ENCODE peak calls at places on chromosomes 5 and 9, in four cellular contexts. C is WTC11, S is HepG2, P is SK-N-SH. O is an unnamed sample.

GRCh38 chr9:112224401-112225289 is 49.5 kb upstream of the SUSD1 start:
- DNase-seq in P (no peak), C (no peak), S (no peak), O (peak; percentile 65)

GRCh38 chr5:176748967-176749935 is 61.1 kb upstream of the UNC5A start:
- DNase-seq in C (no peak), S (no peak), P (no peak), O (no peak)

GRCh38 chr5:66171349-66172344 is 27.5 kb downstream of the SREK1 start:
- DNase-seq in C (no peak), P (peak; percentile 34), S (peak; percentile 32), O (peak; percentile 44)

GRCh38 chr5:150619359-150620230 is 20.9 kb upstream of the SYNPO start:
- DNase-seq in C (no peak), S (no peak), P (no peak), O (no peak)

GRCh38 chr5:171975877-171976667 is 30.4 kb downstream of the FBXW11 start:
- DNase-seq in P (no peak), S (no peak), C (no peak), O (no peak)

GRCh38 chr9:106613250-106613737 is 249.7 kb upstream of the ZNF462 start:
- DNase-seq in P (no peak), C (no peak), S (no peak), O (no peak)

GRCh38 chr5:169861934-169862333 is 118.4 kb downstream of the INSYN2B start:
- DNase-seq in C (no peak), P (peak; percentile 5), S (no peak), O (no peak)

GRCh38 chr5:137252513-137252912 is 246.6 kb downstream of the SPOCK1 start:
- DNase-seq in C (no peak), S (no peak), P (no peak), O (no peak)

GRCh38 chr5:122779451-122779850 is 4.6 kb downstream of the SNX2 start:
- DNase-seq in P (no peak), C (no peak), S (no peak), O (no peak)

GRCh38 chr5:43631182-43631910 is 28.4 kb downstream of the NNT start:
- DNase-seq in C (peak; percentile 40), S (peak; percentile 71), P (peak; percentile 48), O (peak; percentile 67)

GRCh38 chr5:124581866-124582650 is 164.4 kb downstream of the ZNF608 start:
- DNase-seq in S (no peak), P (no peak), C (no peak), O (no peak)

GRCh38 chr5:145791866-145792265 is 43.3 kb downstream of the PRELID2 start:
- DNase-seq in C (peak; percentile 25), P (no peak), S (no peak), O (no peak)

GRCh38 chr9:134689320-134690181 is 47.9 kb downstream of the COL5A1 start:
- DNase-seq in C (peak; percentile 84), S (peak; percentile 10), P (peak; percentile 88), O (peak; percentile 82)

GRCh38 chr5:135308752-135309151 is 90.3 kb downstream of the MACROH2A1 start:
- DNase-seq in S (peak; percentile 78), P (no peak), C (no peak), O (no peak)

GRCh38 chr5:180595046-180595379 is 3.7 kb upstream of the SCGB3A1 start:
- DNase-seq in S (no peak), P (no peak), C (no peak), O (no peak)

GRCh38 chr5:158910782-158911692 is 188.7 kb downstream of the EBF1 start:
- DNase-seq in S (no peak), C (no peak), P (no peak), O (no peak)

GRCh38 chr9:134060546-134060945 is 7.3 kb downstream of the BRD3 start:
- DNase-seq in P (peak; percentile 10), S (no peak), C (no peak), O (no peak)

GRCh38 chr5:65483474-65484346 is 2.0 kb upstream of the ADAMTS6 start:
- DNase-seq in C (no peak), P (peak; percentile 66), S (peak; percentile 63), O (no peak)

GRCh38 chr9:6557883-6558282 is 87.6 kb downstream of the GLDC start:
- DNase-seq in P (peak; percentile 69), S (no peak), C (no peak), O (no peak)

GRCh38 chr5:158609729-158610128 is 490.0 kb downstream of the EBF1 start:
- DNase-seq in S (no peak), C (no peak), P (no peak), O (no peak)

GRCh38 chr9:126658964-126659555 is 45.3 kb downstream of the LMX1B start:
- DNase-seq in C (no peak), S (no peak), P (no peak), O (no peak)

GRCh38 chr9:18122156-18122555 is 351.8 kb upstream of the ADAMTSL1 start:
- DNase-seq in P (no peak), C (no peak), S (no peak), O (no peak)

GRCh38 chr9:618478-618877 is 223.0 kb upstream of the DMRT1 start:
- DNase-seq in S (no peak), C (no peak), P (no peak), O (no peak)

GRCh38 chr5:123578390-123578789 is 66.4 kb downstream of the CSNK1G3 start:
- DNase-seq in P (no peak), S (no peak), C (no peak), O (no peak)

GRCh38 chr5:150245111-150245789 is 44.3 kb downstream of the CAMK2A start:
- DNase-seq in C (no peak), S (no peak), P (peak; percentile 92), O (peak; percentile 77)

GRCh38 chr5:132281856-132282614 is 12.2 kb upstream of the SLC22A4 start:
- DNase-seq in C (no peak), P (no peak), S (no peak), O (peak; percentile 13)

GRCh38 chr9:128159073-128159783 is 837 bp upstream of the BBLN start:
- DNase-seq in C (no peak), S (peak; percentile 43), P (no peak), O (peak; percentile 69)

GRCh38 chr5:163964650-163965049 is 459.2 kb downstream of the MAT2B start:
- DNase-seq in P (no peak), C (no peak), S (no peak), O (no peak)

GRCh38 chr9:91360551-91361293 is 996 bp downstream of the AUH start:
- DNase-seq in P (no peak), C (no peak), S (no peak), O (no peak)

GRCh38 chr9:111965566-111966019 is 69.0 kb downstream of the UGCG start:
- DNase-seq in S (peak; percentile 19), C (no peak), P (no peak), O (no peak)

GRCh38 chr5:43019293-43019614 is 20.9 kb downstream of the ANXA2R start:
- DNase-seq in C (no peak), P (no peak), S (no peak), O (no peak)

GRCh38 chr9:135591491-135592330 is 30.2 kb downstream of the PAEP start:
- DNase-seq in C (no peak), P (no peak), S (no peak), O (no peak)

GRCh38 chr5:17255471-17256016 is 38.1 kb downstream of the BASP1 start:
- DNase-seq in C (no peak), S (no peak), P (no peak), O (no peak)

GRCh38 chr5:180284161-180284560 is 7.7 kb downstream of the MAPK9 start:
- DNase-seq in S (no peak), P (no peak), C (peak; percentile 48), O (no peak)

GRCh38 chr5:145062280-145062679 is 772.9 kb downstream of the PRELID2 start:
- DNase-seq in P (no peak), S (no peak), C (no peak), O (no peak)

GRCh38 chr5:72232838-72233237 is 87.2 kb downstream of the MRPS27 start:
- DNase-seq in C (no peak), P (no peak), S (no peak), O (no peak)

GRCh38 chr9:22815246-22815645 is 368.6 kb downstream of the DMRTA1 start:
- DNase-seq in P (no peak), C (no peak), S (no peak), O (no peak)
- TF ChIP-seq FOXJ3 in P (no peak), C (no peak), S (no peak), O (no peak)

DNA sequence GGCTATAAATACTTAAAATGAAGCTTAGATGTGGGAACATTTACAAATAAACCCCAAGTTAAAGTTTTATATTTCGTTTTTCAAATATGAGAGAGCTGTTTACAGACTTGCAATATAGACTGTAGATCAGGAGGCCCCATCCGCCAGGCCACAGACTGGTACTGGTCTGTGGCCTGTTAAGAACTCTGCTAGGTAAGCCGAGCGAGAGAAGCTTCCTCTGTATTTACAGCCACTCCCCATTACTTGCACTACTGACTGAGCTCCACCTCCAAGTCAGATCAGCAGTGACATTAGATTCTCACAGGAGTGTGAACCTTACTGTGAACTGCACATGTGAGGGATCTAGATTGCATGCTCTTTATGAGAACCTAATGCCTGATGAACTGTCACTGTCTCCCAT is 561.4 kb upstream of the FAM174A start:
- DNase-seq in S (no peak), P (no peak), C (no peak), O (no peak)
- TF ChIP-seq FOXJ3 in S (no peak), P (no peak), C (no peak), O (no peak)

GRCh38 chr9:110076894-110077725 is 130.8 kb downstream of the C9orf152 start:
- DNase-seq in P (no peak), S (no peak), C (no peak), O (no peak)
- TF ChIP-seq FOXJ3 in P (no peak), S (no peak), C (no peak), O (no peak)

GRCh38 chr9:86941196-86941595 is 6.1 kb downstream of the GAS1 start:
- DNase-seq in P (no peak), S (no peak), C (no peak), O (no peak)

GRCh38 chr9:86942352-86943222 is 4.7 kb downstream of the GAS1 start:
- DNase-seq in S (no peak), C (no peak), P (no peak), O (no peak)

GRCh38 chr9:86944974-86945867 is 2.1 kb downstream of the GAS1 start:
- DNase-seq in S (no peak), P (peak; percentile 20), C (peak; percentile 56), O (no peak)

GRCh38 chr9:86943871-86944240 is 3.5 kb downstream of the GAS1 start:
- DNase-seq in S (no peak), C (no peak), P (no peak), O (no peak)

GRCh38 chr9:86943223-86943870 is 4.0 kb downstream of the GAS1 start:
- DNase-seq in P (no peak), S (peak; percentile 33), C (no peak), O (no peak)
- TF ChIP-seq FOXJ3 in P (no peak), S (peak; percentile 44), C (no peak), O (no peak)

GRCh38 chr5:178526796-178527457 is 63.3 kb downstream of the COL23A1 start:
- DNase-seq in P (no peak), S (no peak), C (no peak), O (no peak)
- TF ChIP-seq FOXJ3 in P (no peak), S (no peak), C (no peak), O (no peak)

DNA sequence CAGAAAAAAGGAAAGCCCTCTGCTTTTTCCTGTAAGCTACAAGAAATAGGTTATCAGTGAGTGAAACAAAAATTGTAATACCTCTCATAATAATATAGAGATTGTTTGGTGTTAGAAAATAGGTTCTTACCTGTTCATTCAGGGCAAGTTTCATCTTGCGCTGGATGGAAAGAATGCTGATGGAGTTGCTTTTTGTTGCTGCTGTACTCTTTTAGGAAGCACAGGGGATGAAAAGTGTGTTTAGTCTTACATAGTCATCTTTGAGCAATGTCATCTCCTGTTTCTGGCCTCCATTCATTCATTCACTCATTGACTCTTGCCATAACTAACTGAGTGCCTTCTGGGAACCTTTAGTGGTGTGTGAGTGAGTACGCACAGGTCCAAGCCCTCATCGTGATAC is 6.4 kb downstream of the ENTREP1 start:
- DNase-seq in C (no peak), S (no peak), P (no peak), O (no peak)
- TF ChIP-seq FOXJ3 in C (no peak), S (no peak), P (no peak), O (no peak)

O was measured in K562.